ENCODE peak calls at places on chromosomes 16 and 17, in nine cellular contexts. G is endothelial cell, T is cardiac fibroblast, R is NCI-H2171, N is germinal center, U is KG1, H is Panc1, D is Calu3, K is neural progenitor cell. Q is an unnamed sample.
A peak's percentile ranks its signal among the peaks of the same experiment; 100 is the strongest.

GRCh38 chr17:27548369-27548768 is 82.6 kb upstream of the LGALS9 start:
- DNase-seq in G (no peak), T (no peak), R (no peak), N (no peak), U (no peak), H (no peak), D (no peak), K (no peak), Q (no peak)

GRCh38 chr17:61461586-61461966 is 9.4 kb downstream of the TBX4 start:
- DNase-seq in G (no peak), T (no peak), R (no peak), N (no peak), U (no peak), H (no peak), D (no peak), K (peak; percentile 47), Q (no peak)

GRCh38 chr17:68033636-68034451 is 1.7 kb upstream of the KPNA2 start:
- DNase-seq in G (peak; percentile 42), T (peak; percentile 74), R (no peak), N (no peak), U (no peak), H (no peak), D (no peak), K (peak; percentile 93), Q (no peak)

GRCh38 chr16:49929606-49930005 is 73.7 kb upstream of the ZNF423 start:
- DNase-seq in G (no peak), T (no peak), R (no peak), N (no peak), U (no peak), H (no peak), D (no peak), K (no peak), Q (no peak)

GRCh38 chr17:80795737-80796136 is 195.9 kb upstream of the CHMP6 start:
- DNase-seq in G (no peak), T (peak; percentile 67), R (peak; percentile 48), N (no peak), U (no peak), H (no peak), D (no peak), K (no peak), Q (no peak)

GRCh38 chr17:62628845-62629555 is 1.5 kb downstream of the MRC2 start:
- DNase-seq in G (no peak), T (peak; percentile 64), R (no peak), N (no peak), U (no peak), H (no peak), D (no peak), K (peak; percentile 54), Q (no peak)

GRCh38 chr17:81328925-81329278 is 33.8 kb upstream of the SLC38A10 start:
- DNase-seq in G (no peak), T (peak; percentile 13), R (no peak), N (no peak), U (no peak), H (no peak), D (peak; percentile 40), K (no peak), Q (no peak)

GRCh38 chr16:77660311-77660710 is 62.0 kb upstream of the NUDT7 start:
- DNase-seq in G (peak; percentile 16), T (peak; percentile 41), R (no peak), N (no peak), U (no peak), H (no peak), D (peak; percentile 6), K (peak; percentile 62), Q (no peak)

GRCh38 chr17:27206447-27206846 is 87.5 kb upstream of the WSB1 start:
- DNase-seq in G (no peak), T (peak; percentile 4), R (no peak), N (peak; percentile 42), U (no peak), H (no peak), D (peak; percentile 27), K (no peak), Q (no peak)

GRCh38 chr17:39605492-39606433 is 2.0 kb downstream of the NEUROD2 start:
- DNase-seq in G (no peak), T (no peak), R (no peak), N (no peak), U (no peak), H (no peak), D (peak; percentile 97), K (peak; percentile 79), Q (no peak)

GRCh38 chr17:9050801-9051401 is 29.6 kb downstream of the NTN1 start:
- DNase-seq in G (no peak), T (no peak), R (no peak), N (no peak), U (no peak), H (no peak), D (peak; percentile 63), K (peak; percentile 74), Q (no peak)

GRCh38 chr16:84700518-84701277 is 898 bp downstream of the USP10 start:
- DNase-seq in G (no peak), T (peak; percentile 25), R (no peak), N (peak; percentile 30), U (no peak), H (no peak), D (no peak), K (peak; percentile 70), Q (no peak)

GRCh38 chr16:24577167-24577566 is 37.8 kb downstream of the RBBP6 start:
- DNase-seq in G (peak; percentile 9), T (peak; percentile 52), R (no peak), N (no peak), U (no peak), H (no peak), D (no peak), K (no peak), Q (no peak)

GRCh38 chr16:19555938-19556778 is 655 bp downstream of the VPS35L start:
- DNase-seq in G (peak; percentile 53), T (peak; percentile 27), R (peak; percentile 1), N (peak; percentile 22), U (peak; percentile 59), H (peak; percentile 84), D (peak; percentile 4), K (peak; percentile 88), Q (no peak)

GRCh38 chr16:59478806-59479205 is 744.7 kb upstream of the GOT2 start:
- DNase-seq in G (no peak), T (peak; percentile 0), R (no peak), N (no peak), U (no peak), H (no peak), D (no peak), K (no peak), Q (no peak)

GRCh38 chr17:19018600-19018950 is 14.0 kb upstream of the FAM83G start:
- DNase-seq in G (no peak), T (no peak), R (no peak), N (no peak), U (no peak), H (no peak), D (no peak), K (no peak), Q (no peak)

GRCh38 chr17:48470388-48471034 is 40.5 kb upstream of the SKAP1 start:
- DNase-seq in G (no peak), T (peak; percentile 31), R (no peak), N (peak; percentile 15), U (no peak), H (no peak), D (no peak), K (no peak), Q (no peak)

GRCh38 chr16:65532218-65532617 is 410.4 kb upstream of the CDH11 start:
- DNase-seq in G (no peak), T (no peak), R (no peak), N (no peak), U (no peak), H (no peak), D (no peak), K (peak; percentile 16), Q (no peak)

GRCh38 chr16:85370881-85371651 is 242.1 kb upstream of the GSE1 start:
- DNase-seq in G (no peak), T (peak; percentile 68), R (no peak), N (no peak), U (no peak), H (no peak), D (no peak), K (no peak), Q (no peak)

GRCh38 chr16:88390760-88391496 is 8.2 kb downstream of the ZNF469 start:
- DNase-seq in G (no peak), T (no peak), R (peak; percentile 24), N (no peak), U (no peak), H (no peak), D (no peak), K (no peak), Q (no peak)

GRCh38 chr17:21019976-21020575 is 22.7 kb downstream of the USP22 start:
- DNase-seq in G (no peak), T (peak; percentile 49), R (peak; percentile 62), N (no peak), U (no peak), H (no peak), D (peak; percentile 13), K (peak; percentile 29), Q (no peak)

GRCh38 chr17:71793550-71793949 is 327.3 kb upstream of the SOX9 start:
- DNase-seq in G (no peak), T (no peak), R (no peak), N (no peak), U (no peak), H (no peak), D (no peak), K (no peak), Q (no peak)

GRCh38 chr16:78364501-78364900 is 265.0 kb downstream of the WWOX start:
- DNase-seq in G (no peak), T (no peak), R (no peak), N (no peak), U (no peak), H (no peak), D (no peak), K (no peak), Q (no peak)

Q was measured in CD4-positive, alpha-beta T cell.